ENCODE peak calls at places on chromosome 16, in nine cellular contexts. One of them, this sample, is unnamed.

GRCh38 chr16:87851141-87851587 is 18.1 kb downstream of the SLC7A5 start:
- DNase-seq in psoas muscle: peak; percentile 48
- DNase-seq in CD8-positive, alpha-beta T cell: no peak
- DNase-seq in uterus: no peak
- DNase-seq in tibial nerve: no peak
- DNase-seq in mesendoderm: peak; percentile 51
- DNase-seq in pancreas: no peak
- DNase-seq in CD4-positive, alpha-beta memory T cell: no peak
- DNase-seq in tibial artery: no peak
- DNase-seq in this sample: no peak

GRCh38 chr16:78478267-78478821 is 378.9 kb downstream of the WWOX start:
- DNase-seq in psoas muscle: no peak
- DNase-seq in CD8-positive, alpha-beta T cell: no peak
- DNase-seq in uterus: no peak
- DNase-seq in tibial nerve: no peak
- DNase-seq in mesendoderm: peak; percentile 63
- DNase-seq in pancreas: no peak
- DNase-seq in CD4-positive, alpha-beta memory T cell: peak; percentile 7
- DNase-seq in tibial artery: no peak
- DNase-seq in this sample: no peak

GRCh38 chr16:82756283-82756599 is 129.5 kb downstream of the CDH13 start:
- DNase-seq in psoas muscle: no peak
- DNase-seq in CD8-positive, alpha-beta T cell: no peak
- DNase-seq in uterus: no peak
- DNase-seq in tibial nerve: no peak
- DNase-seq in mesendoderm: no peak
- DNase-seq in pancreas: no peak
- DNase-seq in CD4-positive, alpha-beta memory T cell: no peak
- DNase-seq in tibial artery: no peak
- DNase-seq in this sample: no peak

GRCh38 chr16:78976212-78976611 is 624.3 kb downstream of the MAF start:
- DNase-seq in psoas muscle: no peak
- DNase-seq in CD8-positive, alpha-beta T cell: no peak
- DNase-seq in uterus: no peak
- DNase-seq in tibial nerve: no peak
- DNase-seq in mesendoderm: no peak
- DNase-seq in pancreas: no peak
- DNase-seq in CD4-positive, alpha-beta memory T cell: no peak
- DNase-seq in tibial artery: no peak
- DNase-seq in this sample: no peak

GRCh38 chr16:64864232-64864803 is 257.5 kb downstream of the CDH11 start:
- DNase-seq in psoas muscle: no peak
- DNase-seq in CD8-positive, alpha-beta T cell: no peak
- DNase-seq in uterus: no peak
- DNase-seq in tibial nerve: no peak
- DNase-seq in mesendoderm: no peak
- DNase-seq in pancreas: no peak
- DNase-seq in CD4-positive, alpha-beta memory T cell: no peak
- DNase-seq in tibial artery: no peak
- DNase-seq in this sample: no peak

GRCh38 chr16:8730335-8730915 is 56.0 kb downstream of the ABAT start:
- DNase-seq in psoas muscle: no peak
- DNase-seq in CD8-positive, alpha-beta T cell: no peak
- DNase-seq in uterus: no peak
- DNase-seq in tibial nerve: no peak
- DNase-seq in mesendoderm: no peak
- DNase-seq in pancreas: peak; percentile 82
- DNase-seq in CD4-positive, alpha-beta memory T cell: no peak
- DNase-seq in tibial artery: peak; percentile 9
- DNase-seq in this sample: no peak

GRCh38 chr16:24036614-24037013 is 200.8 kb downstream of the PRKCB start:
- DNase-seq in psoas muscle: no peak
- DNase-seq in CD8-positive, alpha-beta T cell: no peak
- DNase-seq in uterus: peak; percentile 15
- DNase-seq in tibial nerve: no peak
- DNase-seq in mesendoderm: peak; percentile 50
- DNase-seq in pancreas: no peak
- DNase-seq in CD4-positive, alpha-beta memory T cell: peak; percentile 38
- DNase-seq in tibial artery: no peak
- DNase-seq in this sample: no peak

GRCh38 chr16:30490210-30490609 is 17.7 kb downstream of the ITGAL start:
- DNase-seq in psoas muscle: no peak
- DNase-seq in CD8-positive, alpha-beta T cell: no peak
- DNase-seq in uterus: no peak
- DNase-seq in tibial nerve: no peak
- DNase-seq in mesendoderm: no peak
- DNase-seq in pancreas: no peak
- DNase-seq in CD4-positive, alpha-beta memory T cell: no peak
- DNase-seq in tibial artery: no peak
- DNase-seq in this sample: no peak

GRCh38 chr16:82027629-82028035 is 7.4 kb upstream of the HSD17B2 start:
- DNase-seq in psoas muscle: no peak
- DNase-seq in CD8-positive, alpha-beta T cell: no peak
- DNase-seq in uterus: no peak
- DNase-seq in tibial nerve: no peak
- DNase-seq in mesendoderm: no peak
- DNase-seq in pancreas: no peak
- DNase-seq in CD4-positive, alpha-beta memory T cell: no peak
- DNase-seq in tibial artery: no peak
- DNase-seq in this sample: no peak

DNA sequence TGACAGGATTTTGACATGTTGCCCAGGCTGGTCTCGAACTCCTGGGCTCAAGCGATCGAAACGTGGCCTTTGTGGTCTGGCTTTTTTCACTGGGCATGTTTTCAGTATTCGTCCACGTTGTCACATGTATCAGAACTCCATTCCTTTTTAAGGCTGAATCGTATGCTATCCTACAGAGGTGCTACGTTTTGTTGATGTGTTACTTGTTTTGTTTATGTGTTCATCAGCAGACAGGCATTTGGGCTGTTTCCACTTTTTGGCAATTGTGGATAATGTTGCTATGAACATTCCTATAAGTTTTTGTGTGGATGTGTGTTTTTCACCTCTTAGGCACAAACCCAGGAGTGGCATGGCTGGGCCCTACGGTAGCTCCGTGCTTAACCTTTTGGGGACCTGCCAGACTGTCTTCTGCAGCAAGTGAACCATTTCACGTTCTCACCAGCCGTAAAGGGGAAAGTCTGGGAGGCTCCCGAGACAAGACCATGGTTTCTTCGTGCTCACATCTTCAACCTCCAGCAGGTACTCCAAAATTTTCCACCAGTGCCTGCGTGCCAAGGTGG is 26.9 kb downstream of the ADCY9 start:
- DNase-seq in psoas muscle: no peak
- DNase-seq in CD8-positive, alpha-beta T cell: no peak
- DNase-seq in uterus: no peak
- DNase-seq in tibial nerve: no peak
- DNase-seq in mesendoderm: no peak
- DNase-seq in pancreas: no peak
- DNase-seq in CD4-positive, alpha-beta memory T cell: no peak
- DNase-seq in tibial artery: no peak
- DNase-seq in this sample: no peak
- H3K27ac ChIP-seq in psoas muscle: peak overlapping the region; percentile 90
- H3K27ac ChIP-seq in CD8-positive, alpha-beta T cell: no peak overlapping the region
- H3K27ac ChIP-seq in uterus: no peak overlapping the region
- H3K27ac ChIP-seq in tibial nerve: no peak overlapping the region
- H3K27ac ChIP-seq in mesendoderm: no peak overlapping the region
- H3K27ac ChIP-seq in pancreas: peak overlapping the region; percentile 59
- H3K27ac ChIP-seq in CD4-positive, alpha-beta memory T cell: no peak overlapping the region
- H3K27ac ChIP-seq in tibial artery: peak overlapping the region; percentile 88
- H3K27ac ChIP-seq in this sample: no peak overlapping the region

DNA sequence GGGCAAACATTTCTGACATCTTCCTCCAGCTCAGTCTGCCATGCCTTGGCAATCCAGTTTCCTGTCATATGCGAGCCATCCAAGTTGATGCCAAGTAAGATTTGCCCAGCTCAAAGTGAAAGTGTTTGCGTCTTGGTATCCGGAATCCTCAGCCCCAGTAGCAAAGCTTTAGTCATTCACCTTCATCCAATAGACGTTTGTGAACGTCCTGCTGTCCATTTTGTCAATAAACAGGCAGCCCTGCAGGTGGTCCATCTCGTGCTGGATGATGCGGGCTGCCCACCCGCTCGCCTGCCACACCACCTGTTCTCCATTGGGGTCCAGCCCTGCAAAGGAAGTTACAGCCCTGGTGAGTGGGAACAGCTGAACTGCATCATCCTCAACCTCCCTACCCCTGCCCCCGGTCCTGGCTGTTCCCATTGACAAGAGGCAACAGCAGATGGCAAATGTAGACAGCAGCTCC is 1.5 kb downstream of the PDF start:
- DNase-seq in psoas muscle: no peak
- DNase-seq in CD8-positive, alpha-beta T cell: no peak
- DNase-seq in uterus: no peak
- DNase-seq in tibial nerve: no peak
- DNase-seq in mesendoderm: no peak
- DNase-seq in pancreas: peak; percentile 19
- DNase-seq in CD4-positive, alpha-beta memory T cell: no peak
- DNase-seq in tibial artery: no peak
- DNase-seq in this sample: no peak
- H3K27ac ChIP-seq in psoas muscle: peak overlapping the region; percentile 98
- H3K27ac ChIP-seq in CD8-positive, alpha-beta T cell: no peak overlapping the region
- H3K27ac ChIP-seq in uterus: no peak overlapping the region
- H3K27ac ChIP-seq in tibial nerve: no peak overlapping the region
- H3K27ac ChIP-seq in mesendoderm: no peak overlapping the region
- H3K27ac ChIP-seq in pancreas: no peak overlapping the region
- H3K27ac ChIP-seq in CD4-positive, alpha-beta memory T cell: no peak overlapping the region
- H3K27ac ChIP-seq in tibial artery: no peak overlapping the region
- H3K27ac ChIP-seq in this sample: no peak overlapping the region

DNA sequence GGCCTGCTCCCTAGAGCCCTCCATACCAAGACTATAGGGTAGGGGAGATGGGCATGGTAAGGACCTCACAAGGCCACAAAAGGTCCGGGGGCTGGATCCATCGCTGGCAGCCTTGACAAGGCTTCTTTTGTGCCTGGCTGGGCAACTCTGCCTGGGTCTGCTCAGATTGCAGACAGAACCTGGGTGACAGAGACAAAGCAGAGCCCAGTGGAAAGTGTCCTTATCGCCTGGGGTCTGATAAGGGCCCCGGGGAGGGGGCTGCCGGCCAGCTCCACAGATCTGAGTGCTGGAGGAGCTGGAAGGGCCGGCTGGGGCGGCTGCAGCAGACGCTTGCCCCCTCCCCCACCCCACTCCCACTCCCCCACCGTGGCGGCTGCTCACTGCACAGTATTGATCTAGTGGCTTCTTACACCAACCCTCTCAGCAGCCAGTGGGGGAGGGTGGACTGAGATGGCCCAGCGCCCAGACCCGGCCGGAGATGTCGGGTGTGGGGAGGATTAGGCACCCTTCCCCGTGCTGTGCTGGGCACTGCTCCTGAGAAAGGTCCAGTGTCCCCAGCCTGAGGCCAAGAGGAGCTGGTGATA is 7.2 kb downstream of the MMP15 start:
- DNase-seq in psoas muscle: no peak
- DNase-seq in CD8-positive, alpha-beta T cell: no peak
- DNase-seq in uterus: no peak
- DNase-seq in tibial nerve: no peak
- DNase-seq in mesendoderm: peak; percentile 76
- DNase-seq in pancreas: peak; percentile 88
- DNase-seq in CD4-positive, alpha-beta memory T cell: no peak
- DNase-seq in tibial artery: no peak
- DNase-seq in this sample: peak; percentile 35
- H3K27ac ChIP-seq in psoas muscle: peak overlapping the region; percentile 30
- H3K27ac ChIP-seq in CD8-positive, alpha-beta T cell: no peak overlapping the region
- H3K27ac ChIP-seq in uterus: no peak overlapping the region
- H3K27ac ChIP-seq in tibial nerve: peak overlapping the region; percentile 65
- H3K27ac ChIP-seq in mesendoderm: peak overlapping the region; percentile 31
- H3K27ac ChIP-seq in pancreas: peak overlapping the region; percentile 58
- H3K27ac ChIP-seq in CD4-positive, alpha-beta memory T cell: no peak overlapping the region
- H3K27ac ChIP-seq in tibial artery: no peak overlapping the region
- H3K27ac ChIP-seq in this sample: no peak overlapping the region

DNA sequence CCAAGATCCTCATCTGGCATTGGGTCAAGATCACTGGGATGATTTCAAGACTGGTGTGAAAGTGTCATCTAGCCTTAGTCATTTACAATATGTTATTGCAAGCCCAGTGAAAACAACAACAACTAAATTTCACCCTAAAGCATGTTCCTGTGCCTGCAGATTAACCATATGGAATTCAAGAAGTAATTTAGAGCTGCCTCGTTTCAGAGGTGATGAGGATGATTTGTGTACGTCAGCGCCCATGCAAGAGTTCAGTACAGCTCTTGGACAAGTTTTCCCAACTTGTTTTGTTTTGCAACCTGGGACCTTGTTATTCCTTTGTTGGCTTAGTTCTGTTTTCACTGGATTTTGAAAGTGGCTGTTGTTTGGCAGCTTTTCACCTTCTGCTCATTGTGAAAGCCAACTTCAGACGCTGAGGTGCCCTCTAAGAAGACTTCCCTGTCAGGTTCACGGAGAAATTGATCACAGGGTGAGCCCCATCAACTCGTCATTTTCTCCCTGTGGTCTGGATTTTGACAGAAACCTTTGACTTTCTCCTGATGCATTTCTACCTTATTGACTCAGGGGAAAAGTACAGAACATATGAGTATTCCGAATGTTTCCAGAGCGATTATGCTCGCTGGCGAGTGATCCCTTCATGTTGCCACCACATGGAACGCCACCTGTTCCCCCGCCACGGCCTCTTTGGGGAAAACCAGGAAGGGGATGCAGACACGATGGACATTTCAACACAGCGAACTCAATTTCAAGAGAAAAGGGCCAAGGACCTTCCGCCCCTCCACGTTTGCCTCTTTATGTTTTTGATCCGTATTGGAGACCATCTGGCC is 85.6 kb downstream of the FOXL1 start:
- DNase-seq in psoas muscle: no peak
- DNase-seq in CD8-positive, alpha-beta T cell: no peak
- DNase-seq in uterus: no peak
- DNase-seq in tibial nerve: no peak
- DNase-seq in mesendoderm: no peak
- DNase-seq in pancreas: no peak
- DNase-seq in CD4-positive, alpha-beta memory T cell: no peak
- DNase-seq in tibial artery: no peak
- DNase-seq in this sample: no peak
- H3K27ac ChIP-seq in psoas muscle: no peak overlapping the region
- H3K27ac ChIP-seq in CD8-positive, alpha-beta T cell: no peak overlapping the region
- H3K27ac ChIP-seq in uterus: no peak overlapping the region
- H3K27ac ChIP-seq in tibial nerve: no peak overlapping the region
- H3K27ac ChIP-seq in mesendoderm: no peak overlapping the region
- H3K27ac ChIP-seq in pancreas: no peak overlapping the region
- H3K27ac ChIP-seq in CD4-positive, alpha-beta memory T cell: no peak overlapping the region
- H3K27ac ChIP-seq in tibial artery: peak overlapping the region; percentile 57
- H3K27ac ChIP-seq in this sample: no peak overlapping the region

GRCh38 chr16:48168089-48168488 is 12.3 kb upstream of the ABCC12 start:
- DNase-seq in psoas muscle: no peak
- DNase-seq in CD8-positive, alpha-beta T cell: no peak
- DNase-seq in uterus: no peak
- DNase-seq in tibial nerve: no peak
- DNase-seq in mesendoderm: no peak
- DNase-seq in pancreas: no peak
- DNase-seq in CD4-positive, alpha-beta memory T cell: no peak
- DNase-seq in tibial artery: no peak
- DNase-seq in this sample: no peak
- H3K27ac ChIP-seq in psoas muscle: no peak overlapping the region
- H3K27ac ChIP-seq in CD8-positive, alpha-beta T cell: no peak overlapping the region
- H3K27ac ChIP-seq in uterus: no peak overlapping the region
- H3K27ac ChIP-seq in tibial nerve: no peak overlapping the region
- H3K27ac ChIP-seq in mesendoderm: no peak overlapping the region
- H3K27ac ChIP-seq in pancreas: no peak overlapping the region
- H3K27ac ChIP-seq in CD4-positive, alpha-beta memory T cell: no peak overlapping the region
- H3K27ac ChIP-seq in tibial artery: no peak overlapping the region
- H3K27ac ChIP-seq in this sample: no peak overlapping the region

This sample was measured in caudate nucleus.